ENCODE peak calls at places on chromosomes 3 and 15, in six cellular contexts. V, D, A, K, L and M are unnamed samples.

GRCh38 chr15:38252481-38253311 is at the start of gene SPRED1:
- DNase-seq in L (peak; percentile 62), D (peak; percentile 53), K (peak; percentile 64), A (peak; percentile 86), V (peak; percentile 82), M (peak; percentile 82)

GRCh38 chr15:27844018-27844666 is 255.0 kb downstream of the OCA2 start:
- DNase-seq in L (peak; percentile 66), A (no peak), V (no peak), K (no peak), D (peak; percentile 71), M (no peak)

GRCh38 chr3:37892917-37893595 is 31.4 kb downstream of the CTDSPL start:
- DNase-seq in D (no peak), L (no peak), V (peak; percentile 62), A (peak; percentile 78), K (no peak), M (peak; percentile 57)

GRCh38 chr15:65819563-65819960 is 27.5 kb upstream of the DENND4A start:
- DNase-seq in V (no peak), A (no peak), L (peak; percentile 32), K (no peak), D (no peak), M (no peak)

GRCh38 chr3:172341482-172342059 is 106.7 kb downstream of the GHSR start:
- DNase-seq in K (no peak), A (no peak), V (no peak), D (peak; percentile 89), L (peak; percentile 73), M (no peak)

GRCh38 chr15:90142216-90143175 is 40.2 kb upstream of the IDH2 start:
- DNase-seq in V (no peak), D (no peak), L (no peak), K (no peak), A (no peak), M (peak; percentile 24)

GRCh38 chr3:183443395-183444132 is 15.1 kb upstream of the MCF2L2 start:
- DNase-seq in L (no peak), D (no peak), K (no peak), A (no peak), V (no peak), M (no peak)

GRCh38 chr3:79027593-79027992 is 740.2 kb downstream of the ROBO1 start:
- DNase-seq in A (no peak), D (no peak), V (no peak), L (no peak), K (no peak), M (no peak)

GRCh38 chr3:171772427-171773056 is 37.7 kb downstream of the PLD1 start:
- DNase-seq in K (no peak), D (peak; percentile 74), V (no peak), L (peak; percentile 73), A (peak; percentile 67), M (no peak)

GRCh38 chr3:10816019-10816862 is at the start of gene SLC6A11:
- DNase-seq in V (no peak), L (no peak), K (no peak), A (no peak), D (peak; percentile 72), M (no peak)

GRCh38 chr3:156024904-156025303 is 95.5 kb upstream of the KCNAB1 start:
- DNase-seq in A (no peak), D (peak; percentile 23), L (peak; percentile 37), K (no peak), V (no peak), M (no peak)

GRCh38 chr3:123475786-123476185 is 26.9 kb upstream of the ADCY5 start:
- DNase-seq in A (no peak), L (no peak), D (no peak), V (no peak), K (no peak), M (no peak)

GRCh38 chr15:61759639-61760038 is 300.6 kb downstream of the VPS13C start:
- DNase-seq in V (no peak), D (no peak), A (no peak), K (no peak), L (no peak), M (no peak)

GRCh38 chr15:87756072-87756471 is 500.5 kb downstream of the NTRK3 start:
- DNase-seq in V (no peak), A (no peak), L (no peak), K (no peak), D (no peak), M (no peak)

GRCh38 chr3:188370081-188370830 is 216.3 kb downstream of the LPP start:
- DNase-seq in K (no peak), A (no peak), V (no peak), D (no peak), L (no peak), M (no peak)

GRCh38 chr3:126109860-126110235 is 25.9 kb upstream of the SLC41A3 start:
- DNase-seq in D (no peak), A (no peak), K (peak; percentile 30), L (no peak), V (no peak), M (no peak)

GRCh38 chr3:17951241-17951640 is 208.8 kb upstream of the TBC1D5 start:
- DNase-seq in V (no peak), L (no peak), D (no peak), A (no peak), K (no peak), M (no peak)

GRCh38 chr3:100033184-100033583 is 81.1 kb downstream of the FILIP1L start:
- DNase-seq in A (no peak), K (no peak), L (peak; percentile 75), V (no peak), D (peak; percentile 25), M (no peak)

GRCh38 chr3:18080198-18080689 is 337.8 kb upstream of the TBC1D5 start:
- DNase-seq in V (no peak), A (no peak), L (peak; percentile 39), K (no peak), D (peak; percentile 40), M (no peak)

GRCh38 chr3:14016900-14017475 is 107.7 kb downstream of the CHCHD4 start:
- DNase-seq in K (no peak), A (no peak), L (peak; percentile 29), V (no peak), D (peak; percentile 42), M (no peak)